ENCODE peak calls at places on chromosome 1, in ten cellular contexts. G is PC-9, R is OCI-LY7, P is K562, B is GM23248, S is HCT116, M is fibroblast of lung, A is mammary epithelial cell, Q is neural progenitor cell, H is IMR-90. U is an unnamed sample.

GRCh38 chr1:241823925-241824324 is 24.1 kb upstream of the EXO1 start:
- DNase-seq in G (no peak), R (no peak), P (peak; percentile 52), B (no peak), S (peak; percentile 64), M (no peak), A (no peak), Q (no peak), H (no peak), U (no peak)

GRCh38 chr1:246302671-246303317 is 204.3 kb downstream of the SMYD3 start:
- DNase-seq in G (no peak), R (no peak), P (no peak), B (peak; percentile 56), S (no peak), M (no peak), A (no peak), Q (peak; percentile 25), H (peak; percentile 61), U (no peak)

GRCh38 chr1:189819751-189820150 is 657.9 kb downstream of the BRINP3 start:
- DNase-seq in G (no peak), R (no peak), P (no peak), B (no peak), S (no peak), M (no peak), A (no peak), Q (no peak), H (no peak), U (no peak)

GRCh38 chr1:161304927-161305871 is 4.6 kb downstream of the MPZ start:
- DNase-seq in G (no peak), R (peak; percentile 10), P (no peak), B (no peak), S (no peak), M (no peak), A (no peak), Q (no peak), H (no peak), U (peak; percentile 73)

GRCh38 chr1:5880630-5881405 is 111.4 kb downstream of the NPHP4 start:
- DNase-seq in G (no peak), R (no peak), P (no peak), B (no peak), S (no peak), M (no peak), A (no peak), Q (no peak), H (no peak), U (peak; percentile 75)

GRCh38 chr1:158998781-158999161 is 10.9 kb upstream of the IFI16 start:
- DNase-seq in G (peak; percentile 23), R (peak; percentile 79), P (peak; percentile 47), B (peak; percentile 78), S (peak; percentile 32), M (peak; percentile 79), A (peak; percentile 50), Q (peak; percentile 67), H (peak; percentile 61), U (no peak)

GRCh38 chr1:233945979-233946378 is 41.5 kb downstream of the SLC35F3 start:
- DNase-seq in G (no peak), R (no peak), P (no peak), B (no peak), S (no peak), M (no peak), A (no peak), Q (no peak), H (no peak), U (no peak)

GRCh38 chr1:1136547-1137230 is 20.8 kb upstream of the C1orf159 start:
- DNase-seq in G (peak; percentile 64), R (peak; percentile 54), P (no peak), B (no peak), S (no peak), M (no peak), A (no peak), Q (peak; percentile 69), H (no peak), U (no peak)

GRCh38 chr1:17688217-17688810 is 66.8 kb upstream of the ACTL8 start:
- DNase-seq in G (no peak), R (no peak), P (no peak), B (no peak), S (no peak), M (no peak), A (no peak), Q (no peak), H (no peak), U (no peak)

GRCh38 chr1:34663031-34663430 is 91.8 kb upstream of the GJB5 start:
- DNase-seq in G (no peak), R (no peak), P (no peak), B (no peak), S (no peak), M (no peak), A (no peak), Q (no peak), H (no peak), U (no peak)

GRCh38 chr1:115112496-115113375 is 23.4 kb upstream of the TSPAN2 start:
- DNase-seq in G (peak; percentile 56), R (peak; percentile 40), P (peak; percentile 43), B (peak; percentile 39), S (peak; percentile 6), M (no peak), A (no peak), Q (peak; percentile 69), H (no peak), U (no peak)

GRCh38 chr1:13730751-13731482 is 30.9 kb downstream of the PRDM2 start:
- DNase-seq in G (no peak), R (peak; percentile 97), P (peak; percentile 31), B (no peak), S (no peak), M (no peak), A (no peak), Q (no peak), H (peak; percentile 53), U (no peak)

GRCh38 chr1:67173988-67174387 is 7.7 kb downstream of the IL23R start:
- DNase-seq in G (no peak), R (no peak), P (no peak), B (no peak), S (no peak), M (no peak), A (no peak), Q (no peak), H (no peak), U (no peak)

GRCh38 chr1:223298706-223299105 is 65.3 kb downstream of the SUSD4 start:
- DNase-seq in G (no peak), R (no peak), P (no peak), B (no peak), S (no peak), M (peak; percentile 19), A (no peak), Q (no peak), H (peak; percentile 61), U (no peak)
- H2AFZ ChIP-seq in G (no peak overlapping the region), R (no peak overlapping the region), P (no peak overlapping the region), B (no peak overlapping the region), S (no peak overlapping the region), M (peak overlapping the region; percentile 60), A (no peak overlapping the region), Q (no peak overlapping the region), H (no peak overlapping the region), U (no peak overlapping the region)

DNA sequence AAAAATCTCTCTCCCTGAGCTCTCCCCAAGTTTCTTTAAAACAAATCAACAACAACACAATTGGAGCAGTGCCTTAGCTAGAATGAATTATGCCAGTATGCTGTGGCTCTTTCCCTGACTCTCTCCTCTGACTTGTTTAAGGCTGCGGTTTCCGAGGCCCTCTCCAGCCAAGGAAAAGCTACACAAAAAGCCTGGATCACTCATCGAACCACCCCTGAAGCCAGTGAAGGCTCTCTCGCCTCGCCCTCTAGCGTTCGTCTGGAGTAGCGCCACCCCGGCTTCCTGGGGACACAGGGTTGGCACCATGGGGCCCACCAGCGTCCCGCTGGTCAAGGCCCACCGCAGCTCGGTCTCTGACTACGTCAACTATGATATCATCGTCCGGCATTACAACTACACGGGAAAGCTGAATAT is 1.9 kb downstream of the S1PR1 start:
- DNase-seq in G (peak; percentile 81), R (peak; percentile 78), P (peak; percentile 78), B (peak; percentile 97), S (peak; percentile 71), M (peak; percentile 93), A (peak; percentile 83), Q (peak; percentile 90), H (peak; percentile 91), U (peak; percentile 94)
- H3K4me2 ChIP-seq in G (no peak overlapping the region), R (peak overlapping the region; percentile 62), P (peak overlapping the region; percentile 20), B (peak overlapping the region; percentile 82), S (peak overlapping the region; percentile 41), M (peak overlapping the region; percentile 81), A (peak overlapping the region; percentile 98), Q (peak overlapping the region; percentile 98), H (peak overlapping the region; percentile 48), U (peak overlapping the region; percentile 99)

GRCh38 chr1:118186026-118186425 is 998 bp upstream of the SPAG17 start:
- DNase-seq in G (no peak), R (no peak), P (no peak), B (no peak), S (no peak), M (no peak), A (no peak), Q (peak; percentile 3), H (no peak), U (peak; percentile 8)

GRCh38 chr1:118184737-118185082 is 318 bp downstream of the SPAG17 start:
- DNase-seq in G (no peak), R (no peak), P (peak; percentile 44), B (no peak), S (no peak), M (no peak), A (no peak), Q (no peak), H (no peak), U (no peak)

GRCh38 chr1:118185083-118185899 is at the start of gene SPAG17:
- DNase-seq in G (peak; percentile 13), R (no peak), P (peak; percentile 79), B (peak; percentile 65), S (no peak), M (peak; percentile 62), A (peak; percentile 5), Q (peak; percentile 98), H (peak; percentile 21), U (peak; percentile 79)
- H2AFZ ChIP-seq in G (peak within 1 kb of the TSS; percentile 50), R (no peak within 1 kb of the TSS), P (peak within 1 kb of the TSS; percentile 82), B (peak within 1 kb of the TSS; percentile 87), S (no peak within 1 kb of the TSS), M (peak within 1 kb of the TSS; percentile 3), A (peak within 1 kb of the TSS; percentile 94), Q (peak within 1 kb of the TSS; percentile 93), H (peak within 1 kb of the TSS; percentile 90), U (peak within 1 kb of the TSS; percentile 96)

GRCh38 chr1:196654271-196654670 is 2.4 kb downstream of the CFH start:
- DNase-seq in G (no peak), R (no peak), P (no peak), B (no peak), S (no peak), M (no peak), A (no peak), Q (no peak), H (no peak), U (no peak)

GRCh38 chr1:196650403-196650802 is 1.4 kb upstream of the CFH start:
- DNase-seq in G (no peak), R (no peak), P (peak; percentile 13), B (no peak), S (no peak), M (no peak), A (no peak), Q (peak; percentile 2), H (no peak), U (no peak)

GRCh38 chr1:196651079-196651478 is 764 bp upstream of the CFH start:
- DNase-seq in G (no peak), R (no peak), P (no peak), B (no peak), S (no peak), M (no peak), A (no peak), Q (no peak), H (no peak), U (no peak)

GRCh38 chr1:196649990-196650389 is 1.9 kb upstream of the CFH start:
- DNase-seq in G (no peak), R (no peak), P (peak; percentile 44), B (no peak), S (no peak), M (no peak), A (no peak), Q (no peak), H (no peak), U (no peak)

GRCh38 chr1:196651637-196652215 is at the start of gene CFH:
- DNase-seq in G (peak; percentile 4), R (no peak), P (peak; percentile 21), B (peak; percentile 85), S (no peak), M (peak; percentile 95), A (peak; percentile 36), Q (no peak), H (peak; percentile 91), U (peak; percentile 82)
- H3K4me2 ChIP-seq in G (peak within 1 kb of the TSS; percentile 2), R (no peak within 1 kb of the TSS), P (peak within 1 kb of the TSS; percentile 54), B (peak within 1 kb of the TSS; percentile 93), S (no peak within 1 kb of the TSS), M (peak within 1 kb of the TSS; percentile 84), A (peak within 1 kb of the TSS; percentile 83), Q (no peak within 1 kb of the TSS), H (peak within 1 kb of the TSS; percentile 82), U (peak within 1 kb of the TSS; percentile 81)

U was measured in osteoblast.